ENCODE peak calls at places on chromosomes 1 and 21, in seven cellular contexts. W is neural progenitor cell, C is IMR-90, L is HCT116, I is colonic mucosa, P is SK-N-SH, Y is kidney. F is an unnamed sample.

GRCh38 chr1:44670751-44671640 is 3.3 kb downstream of the TMEM53 start:
- DNase-seq in W (no peak), C (no peak), L (no peak), I (no peak), P (no peak), Y (peak; percentile 35), F (no peak)

GRCh38 chr21:45954271-45954670 is 27.3 kb upstream of the COL6A1 start:
- DNase-seq in W (no peak), C (no peak), L (no peak), I (no peak), P (peak; percentile 31), Y (no peak), F (no peak)

GRCh38 chr1:50917796-50918137 is 42.3 kb downstream of the FAF1 start:
- DNase-seq in W (no peak), C (no peak), L (no peak), I (no peak), P (no peak), Y (no peak), F (no peak)

GRCh38 chr1:218473527-218473926 is 128.4 kb downstream of the TGFB2 start:
- DNase-seq in W (no peak), C (peak; percentile 73), L (no peak), I (no peak), P (no peak), Y (no peak), F (no peak)

GRCh38 chr1:207748737-207749528 is 2.9 kb upstream of the CD46 start:
- DNase-seq in W (no peak), C (no peak), L (peak; percentile 28), I (peak; percentile 25), P (no peak), Y (no peak), F (peak; percentile 66)

GRCh38 chr1:217660353-217661062 is 29.4 kb downstream of the SPATA17 start:
- DNase-seq in W (peak; percentile 19), C (peak; percentile 90), L (peak; percentile 62), I (no peak), P (peak; percentile 18), Y (no peak), F (no peak)

GRCh38 chr1:243924188-243924587 is 74.1 kb upstream of the AKT3 start:
- DNase-seq in W (no peak), C (peak; percentile 67), L (no peak), I (no peak), P (no peak), Y (no peak), F (no peak)

GRCh38 chr1:9653783-9654517 is 2.4 kb downstream of the PIK3CD start:
- DNase-seq in W (no peak), C (no peak), L (no peak), I (no peak), P (no peak), Y (no peak), F (no peak)

GRCh38 chr1:79190074-79190473 is 183.5 kb upstream of the ADGRL4 start:
- DNase-seq in W (no peak), C (peak; percentile 3), L (no peak), I (no peak), P (no peak), Y (no peak), F (no peak)

GRCh38 chr21:14736672-14737071 is 190.6 kb upstream of the SAMSN1 start:
- DNase-seq in W (no peak), C (no peak), L (no peak), I (no peak), P (no peak), Y (no peak), F (no peak)

GRCh38 chr1:21662426-21663250 is 6.5 kb downstream of the RAP1GAP start:
- DNase-seq in W (no peak), C (no peak), L (no peak), I (no peak), P (no peak), Y (peak; percentile 23), F (no peak)

GRCh38 chr1:236673284-236673919 is 12.9 kb upstream of the ACTN2 start:
- DNase-seq in W (no peak), C (peak; percentile 7), L (no peak), I (no peak), P (no peak), Y (no peak), F (no peak)

GRCh38 chr1:43349594-43350306 is 9.0 kb upstream of the CDC20 start:
- DNase-seq in W (peak; percentile 41), C (peak; percentile 92), L (no peak), I (no peak), P (no peak), Y (no peak), F (no peak)

DNA sequence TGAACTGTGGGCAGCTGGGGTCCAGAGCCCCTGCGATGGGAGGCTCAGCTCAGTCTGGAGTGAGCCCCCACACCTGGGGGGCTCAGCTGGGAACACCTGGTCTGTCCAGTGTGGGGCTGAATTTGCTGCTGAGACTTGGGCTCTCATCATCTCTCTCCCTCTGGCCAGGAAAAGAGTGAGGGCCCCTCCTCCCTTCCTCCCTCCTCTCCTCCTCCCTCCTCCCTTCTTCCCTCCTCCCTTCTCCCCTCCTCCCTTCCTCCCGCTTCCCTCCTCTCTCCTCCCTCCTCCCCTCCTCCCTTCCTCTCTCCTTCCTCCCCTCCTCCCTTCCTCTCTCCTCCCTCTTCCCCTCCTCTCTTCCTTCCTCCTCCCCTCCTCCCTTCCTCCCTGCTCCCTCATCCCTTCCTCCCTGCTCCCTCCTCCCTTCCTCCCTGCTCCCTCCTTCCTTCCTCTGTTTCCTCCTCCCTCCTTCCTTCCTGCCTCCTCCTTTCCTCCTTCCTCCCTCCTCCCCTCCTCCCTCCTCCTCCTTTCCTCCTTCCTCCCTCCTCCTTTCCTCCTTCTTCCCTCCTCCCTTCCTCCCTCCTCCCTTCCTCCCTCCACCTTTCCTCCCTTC is 23.5 kb upstream of the PEX10 start:
- DNase-seq in W (no peak), C (no peak), L (no peak), I (no peak), P (no peak), Y (no peak), F (no peak)
- H3K36me3 ChIP-seq in W (no peaks in the 10 kb centered on the region), C (no peaks in the 10 kb centered on the region), L (no peaks in the 10 kb centered on the region), I (no peaks in the 10 kb centered on the region), P (no peaks in the 10 kb centered on the region), Y (no peaks in the 10 kb centered on the region), F (no peaks in the 10 kb centered on the region)

GRCh38 chr1:110672753-110673108 is 2.0 kb downstream of the KCNA3 start:
- DNase-seq in W (no peak), C (no peak), L (no peak), I (no peak), P (no peak), Y (no peak), F (peak; percentile 29)
- H3K4me1 ChIP-seq in W (no peaks in the 10 kb centered on the region), C (no peaks in the 10 kb centered on the region), L (no peaks in the 10 kb centered on the region), I (no peaks in the 10 kb centered on the region), P (no peaks in the 10 kb centered on the region), Y (no peaks in the 10 kb centered on the region), F (peaks cover 67% of the 10 kb centered on the region)

GRCh38 chr1:246786606-246787238 is 62.5 kb downstream of the SCCPDH start:
- DNase-seq in W (no peak), C (no peak), L (no peak), I (no peak), P (no peak), Y (no peak), F (no peak)

GRCh38 chr1:246787781-246788513 is 63.7 kb downstream of the SCCPDH start:
- DNase-seq in W (no peak), C (no peak), L (no peak), I (no peak), P (no peak), Y (no peak), F (no peak)

GRCh38 chr1:246785536-246786111 is 61.4 kb downstream of the SCCPDH start:
- DNase-seq in W (no peak), C (peak; percentile 31), L (no peak), I (no peak), P (no peak), Y (no peak), F (no peak)

GRCh38 chr1:246782120-246782900 is 58.1 kb downstream of the SCCPDH start:
- DNase-seq in W (no peak), C (peak; percentile 72), L (no peak), I (no peak), P (peak; percentile 37), Y (no peak), F (peak; percentile 89)

GRCh38 chr1:246784621-246785535 is 60.7 kb downstream of the SCCPDH start:
- DNase-seq in W (no peak), C (peak; percentile 47), L (no peak), I (no peak), P (no peak), Y (no peak), F (peak; percentile 48)
- H3K9ac ChIP-seq in W (no peak overlapping the region), C (no peak overlapping the region), L (no peak overlapping the region), I (no peak overlapping the region), P (no peak overlapping the region), Y (no peak overlapping the region), F (no peak overlapping the region)

GRCh38 chr21:28943631-28944030 is 49.0 kb downstream of the LTN1 start:
- DNase-seq in W (no peak), C (peak; percentile 28), L (no peak), I (no peak), P (no peak), Y (no peak), F (no peak)
- H3K36me3 ChIP-seq in W (peaks cover 17% of the 10 kb centered on the region), C (peaks cover 7% of the 10 kb centered on the region), L (peaks cover 39% of the 10 kb centered on the region), I (peaks cover 4% of the 10 kb centered on the region), P (peaks cover 64% of the 10 kb centered on the region), Y (peaks cover 11% of the 10 kb centered on the region), F (peaks cover 70% of the 10 kb centered on the region)